ENCODE peak calls at places on chromosomes 1 and 21, in eight cellular contexts. P is neural progenitor cell; E is PC-9; U is CD4-positive, alpha-beta T cell; Y is lower lobe of right lung; Z is heart right ventricle; V is neuronal stem cell; K is tibial artery. N is an unnamed sample.

GRCh38 chr1:4590766-4591165 is 63.6 kb upstream of the AJAP1 start:
- DNase-seq in K (no peak), Z (no peak), E (no peak), U (no peak), P (no peak), Y (no peak), V (no peak), N (no peak)

GRCh38 chr1:212680691-212681090 is 18.9 kb downstream of the BATF3 start:
- DNase-seq in P (no peak), E (no peak), U (no peak), V (no peak), K (no peak), Y (no peak), Z (no peak), N (no peak)

GRCh38 chr1:187041104-187041503 is 212.4 kb downstream of the PLA2G4A start:
- DNase-seq in E (no peak), K (no peak), P (no peak), U (no peak), Y (no peak), V (no peak), Z (no peak), N (no peak)

GRCh38 chr1:104120488-104120887 is 370.8 kb downstream of the AMY1C start:
- DNase-seq in Y (no peak), P (no peak), K (no peak), U (no peak), Z (no peak), E (no peak), V (no peak), N (no peak)

GRCh38 chr21:23438081-23438480 is 2169.2 kb downstream of the MRPL39 start:
- DNase-seq in V (no peak), U (no peak), P (no peak), Y (no peak), Z (no peak), E (no peak), K (no peak), N (no peak)

GRCh38 chr1:19079983-19080472 is 123.6 kb upstream of the IFFO2 start:
- DNase-seq in Y (no peak), K (no peak), V (no peak), P (no peak), E (no peak), U (no peak), Z (no peak), N (no peak)

GRCh38 chr1:54230507-54231339 is 30.8 kb downstream of the MRPL37 start:
- DNase-seq in V (no peak), Y (no peak), Z (no peak), E (no peak), P (no peak), K (no peak), U (no peak), N (no peak)

GRCh38 chr1:61192666-61193325 is 110.4 kb downstream of the NFIA start:
- DNase-seq in Z (no peak), Y (no peak), V (no peak), E (no peak), U (no peak), K (no peak), P (no peak), N (no peak)

GRCh38 chr1:102970496-102971078 is 137.7 kb downstream of the COL11A1 start:
- DNase-seq in Y (no peak), V (peak), Z (no peak), P (peak), U (no peak), K (no peak), E (peak), N (no peak)

GRCh38 chr1:232984577-232985425 is 34.4 kb downstream of the NTPCR start:
- DNase-seq in Y (no peak), V (no peak), K (no peak), E (no peak), P (no peak), Z (no peak), U (no peak), N (no peak)

GRCh38 chr1:30606166-30606565 is 117.2 kb downstream of the MATN1 start:
- DNase-seq in U (no peak), V (no peak), P (no peak), E (no peak), Z (no peak), Y (no peak), K (no peak), N (no peak)

GRCh38 chr1:185973645-185974044 is 239.5 kb downstream of the HMCN1 start:
- DNase-seq in V (no peak), Y (no peak), E (peak), U (no peak), Z (no peak), P (no peak), K (no peak), N (no peak)

GRCh38 chr1:180227843-180228647 is 2.0 kb upstream of the LHX4 start:
- DNase-seq in V (no peak), Y (no peak), K (no peak), E (no peak), Z (no peak), U (no peak), P (no peak), N (no peak)

GRCh38 chr1:36458910-36459309 is 5.3 kb downstream of the MRPS15 start:
- DNase-seq in Y (no peak), K (no peak), U (no peak), Z (no peak), P (no peak), V (no peak), E (no peak), N (no peak)

GRCh38 chr1:178634445-178634844 is 90.6 kb upstream of the RALGPS2 start:
- DNase-seq in U (no peak), Y (no peak), E (no peak), V (no peak), Z (peak), P (no peak), K (no peak), N (no peak)

GRCh38 chr21:31176725-31177124 is 138.4 kb upstream of the KRTAP19-8 start:
- DNase-seq in U (no peak), K (no peak), V (no peak), Y (no peak), Z (no peak), P (no peak), E (no peak), N (no peak)

GRCh38 chr1:29260531-29260930 is 24.2 kb downstream of the PTPRU start:
- DNase-seq in K (no peak), U (no peak), E (no peak), V (no peak), Y (peak), P (peak), Z (no peak), N (peak)

GRCh38 chr21:38735807-38736206 is 69.9 kb upstream of the ETS2 start:
- DNase-seq in V (no peak), U (no peak), Y (no peak), Z (no peak), E (no peak), P (no peak), K (no peak), N (no peak)
- H3K27ac ChIP-seq in V (no peak), U (no peak), Y (no peak), Z (no peak), E (no peak), P (no peak), K (no peak), N (no peak)

GRCh38 chr1:7505094-7505838 is 265.8 kb upstream of the VAMP3 start:
- DNase-seq in K (no peak), U (no peak), P (no peak), E (no peak), V (no peak), Y (no peak), Z (no peak), N (no peak)

GRCh38 chr1:7507620-7508019 is 263.5 kb upstream of the VAMP3 start:
- DNase-seq in P (no peak), U (no peak), V (no peak), K (no peak), Y (no peak), E (no peak), Z (no peak), N (no peak)

GRCh38 chr1:7504438-7504720 is 266.7 kb upstream of the VAMP3 start:
- DNase-seq in P (no peak), U (no peak), V (no peak), K (no peak), Y (no peak), Z (no peak), E (no peak), N (no peak)

GRCh38 chr1:7506677-7507619 is 264.1 kb upstream of the VAMP3 start:
- DNase-seq in E (no peak), V (no peak), U (no peak), Y (no peak), Z (no peak), K (no peak), P (no peak), N (no peak)

GRCh38 chr1:7505871-7506676 is 265.0 kb upstream of the VAMP3 start:
- DNase-seq in V (no peak), Y (no peak), Z (no peak), E (no peak), P (no peak), U (no peak), K (no peak), N (no peak)
- H3K27ac ChIP-seq in V (no peak), Y (no peak), Z (no peak), E (no peak), P (no peak), U (no peak), K (no peak), N (no peak)

GRCh38 chr1:27357281-27358037 is 9.3 kb downstream of the MAP3K6 start:
- DNase-seq in Z (peak), K (peak), E (peak), Y (peak), U (peak), P (peak), V (peak), N (peak)
- H3K27ac ChIP-seq in Z (no peak), K (no peak), E (no peak), Y (peak), U (peak), P (no peak), V (no peak), N (peak)

GRCh38 chr1:68220420-68220819 is 11.9 kb downstream of the WLS start:
- DNase-seq in E (no peak), Z (no peak), K (no peak), U (no peak), V (no peak), P (no peak), Y (no peak), N (no peak)
- H3K27ac ChIP-seq in E (no peak), Z (no peak), K (no peak), U (no peak), V (no peak), P (no peak), Y (no peak), N (no peak)

GRCh38 chr1:95409901-95410300 is 175.9 kb downstream of the RWDD3 start:
- DNase-seq in Z (no peak), E (no peak), P (no peak), K (no peak), U (no peak), Y (no peak), V (no peak), N (no peak)
- H3K27ac ChIP-seq in Z (no peak), E (no peak), P (no peak), K (no peak), U (no peak), Y (no peak), V (no peak), N (no peak)

DNA sequence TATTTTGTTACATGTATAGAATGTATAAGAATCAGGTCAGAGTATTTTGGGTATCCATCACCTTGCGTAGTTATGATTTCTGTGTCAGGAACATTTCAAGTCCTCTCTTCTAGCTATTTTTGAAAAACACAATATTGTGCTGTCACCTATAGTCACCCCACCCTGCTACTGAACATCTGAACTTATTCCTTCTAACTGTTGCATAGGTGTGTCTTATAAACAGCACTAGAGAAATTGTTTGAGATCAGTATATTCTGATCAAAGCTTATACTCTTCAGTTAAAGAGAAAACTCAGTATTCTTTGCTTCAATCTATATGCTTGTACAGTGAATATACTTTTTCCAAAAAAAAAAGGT is 96.0 kb downstream of the ASH1L start:
- DNase-seq in K (no peak), Z (no peak), E (no peak), U (no peak), Y (no peak), V (no peak), P (no peak), N (no peak)
- H3K27ac ChIP-seq in K (no peak), Z (no peak), E (no peak), U (no peak), Y (no peak), V (no peak), P (no peak), N (no peak)

DNA sequence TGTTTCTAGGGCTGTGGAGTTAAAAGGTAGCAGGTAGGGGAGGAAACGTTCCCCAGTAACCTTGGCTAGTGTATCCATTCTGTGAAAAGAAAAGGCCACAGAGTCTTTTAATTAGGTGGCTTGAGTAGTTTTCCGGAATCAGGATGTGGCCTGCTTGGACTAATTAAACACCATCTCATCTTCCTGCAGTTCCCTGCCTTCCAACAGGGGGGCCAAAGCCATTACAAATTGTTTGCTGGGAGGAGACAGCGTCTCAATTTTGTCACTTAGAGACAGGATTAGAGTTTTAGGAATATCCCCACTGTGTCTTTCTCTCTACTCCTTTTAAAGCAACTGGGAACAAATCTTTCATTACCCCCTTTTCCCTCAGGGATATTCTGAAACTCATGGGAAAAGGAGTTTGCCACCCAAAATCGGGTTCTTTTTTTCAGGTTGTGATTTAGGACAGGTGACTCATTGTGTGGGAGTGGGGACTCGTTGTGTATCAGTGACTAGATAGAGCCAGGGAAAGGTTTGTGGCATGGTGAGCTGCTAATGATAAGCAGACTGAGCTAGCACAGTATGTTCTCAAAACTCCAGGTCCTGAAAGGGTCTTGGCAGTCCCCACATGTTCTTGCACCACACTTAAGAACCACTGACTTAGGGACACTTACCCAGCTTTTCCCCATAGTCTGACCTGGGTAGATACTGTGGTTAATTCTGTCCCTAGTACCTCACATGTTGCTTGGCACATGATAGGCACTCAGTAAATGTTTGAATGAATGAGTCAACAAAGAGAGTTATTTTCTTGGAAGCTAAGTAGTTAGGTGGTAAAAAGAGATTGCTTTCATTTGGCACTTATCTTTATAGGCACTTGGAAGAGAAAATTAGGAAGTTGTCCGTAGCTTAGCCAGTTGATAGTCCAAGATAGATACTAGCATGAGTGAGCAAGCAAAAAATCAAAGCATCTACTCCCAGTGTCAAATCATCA is 22.5 kb downstream of the INTS3 start:
- DNase-seq in E (no peak), Y (no peak), V (peak), P (peak), Z (no peak), U (no peak), K (peak), N (peak)
- H3K27ac ChIP-seq in E (no peak), Y (peak), V (peak), P (peak), Z (peak), U (no peak), K (peak), N (peak)

N was measured in upper lobe of left lung.